ENCODE peak calls at places on chromosomes 4 and X, in four cellular contexts. One of them, this sample, is unnamed.
A peak's percentile ranks its signal among the peaks of the same experiment; 100 is the strongest.

GRCh38 chr4:74623041-74623440 is 171.3 kb downstream of the BTC start:
- DNase-seq in lung: no peak
- DNase-seq in non-pigmented ciliary epithelial cell: no peak
- DNase-seq in foreskin fibroblast: no peak
- DNase-seq in this sample: no peak

GRCh38 chr4:38468491-38468890 is 195.5 kb upstream of the KLF3 start:
- DNase-seq in lung: no peak
- DNase-seq in non-pigmented ciliary epithelial cell: no peak
- DNase-seq in foreskin fibroblast: no peak
- DNase-seq in this sample: no peak

GRCh38 chr4:134787315-134787714 is 585.7 kb upstream of the PABPC4L start:
- DNase-seq in non-pigmented ciliary epithelial cell: peak; percentile 11
- DNase-seq in foreskin fibroblast: no peak
- DNase-seq in lung: no peak
- DNase-seq in this sample: no peak

GRCh38 chr4:52560844-52561280 is 98.2 kb downstream of the USP46 start:
- DNase-seq in non-pigmented ciliary epithelial cell: peak; percentile 77
- DNase-seq in foreskin fibroblast: no peak
- DNase-seq in lung: no peak
- DNase-seq in this sample: no peak

GRCh38 chr4:176443646-176444409 is 124.1 kb downstream of the SPCS3 start:
- DNase-seq in lung: no peak
- DNase-seq in foreskin fibroblast: no peak
- DNase-seq in non-pigmented ciliary epithelial cell: no peak
- DNase-seq in this sample: no peak

GRCh38 chr4:123785515-123785914 is 388.9 kb downstream of the SPRY1 start:
- DNase-seq in foreskin fibroblast: peak; percentile 95
- DNase-seq in lung: peak; percentile 42
- DNase-seq in non-pigmented ciliary epithelial cell: peak; percentile 56
- DNase-seq in this sample: no peak

GRCh38 chr4:128355301-128355700 is 67.7 kb upstream of the PGRMC2 start:
- DNase-seq in foreskin fibroblast: no peak
- DNase-seq in lung: no peak
- DNase-seq in non-pigmented ciliary epithelial cell: no peak
- DNase-seq in this sample: no peak

GRCh38 chrX:15929231-15929630 is 74.6 kb upstream of the AP1S2 start:
- DNase-seq in non-pigmented ciliary epithelial cell: no peak
- DNase-seq in foreskin fibroblast: no peak
- DNase-seq in lung: no peak
- DNase-seq in this sample: no peak

GRCh38 chrX:51459125-51459524 is 37.3 kb downstream of the NUDT11 start:
- DNase-seq in foreskin fibroblast: peak; percentile 4
- DNase-seq in lung: no peak
- DNase-seq in non-pigmented ciliary epithelial cell: no peak
- DNase-seq in this sample: no peak

GRCh38 chr4:95265814-95266740 is 282.7 kb downstream of the UNC5C start:
- DNase-seq in non-pigmented ciliary epithelial cell: no peak
- DNase-seq in foreskin fibroblast: no peak
- DNase-seq in lung: no peak
- DNase-seq in this sample: no peak

GRCh38 chr4:159070742-159071141 is 32.1 kb upstream of the RAPGEF2 start:
- DNase-seq in lung: no peak
- DNase-seq in non-pigmented ciliary epithelial cell: peak; percentile 62
- DNase-seq in foreskin fibroblast: peak; percentile 93
- DNase-seq in this sample: no peak

GRCh38 chr4:47510506-47511143 is 25.6 kb downstream of the ATP10D start:
- DNase-seq in non-pigmented ciliary epithelial cell: no peak
- DNase-seq in foreskin fibroblast: no peak
- DNase-seq in lung: no peak
- DNase-seq in this sample: no peak

GRCh38 chr4:142961866-142962265 is 115.8 kb upstream of the INPP4B start:
- DNase-seq in non-pigmented ciliary epithelial cell: no peak
- DNase-seq in lung: no peak
- DNase-seq in foreskin fibroblast: no peak
- DNase-seq in this sample: no peak

GRCh38 chrX:124502144-124502543 is 155.8 kb downstream of the SH2D1A start:
- DNase-seq in foreskin fibroblast: no peak
- DNase-seq in non-pigmented ciliary epithelial cell: no peak
- DNase-seq in lung: no peak
- DNase-seq in this sample: no peak

GRCh38 chr4:68342139-68342538 is 7.8 kb downstream of the YTHDC1 start:
- DNase-seq in lung: no peak
- DNase-seq in foreskin fibroblast: peak; percentile 29
- DNase-seq in non-pigmented ciliary epithelial cell: peak; percentile 43
- DNase-seq in this sample: no peak

GRCh38 chr4:80361329-80361900 is 25.9 kb downstream of the CFAP299 start:
- DNase-seq in foreskin fibroblast: no peak
- DNase-seq in non-pigmented ciliary epithelial cell: no peak
- DNase-seq in lung: no peak
- DNase-seq in this sample: no peak

GRCh38 chr4:76836860-76837564 is 60.9 kb downstream of the SOWAHB start:
- DNase-seq in foreskin fibroblast: no peak
- DNase-seq in non-pigmented ciliary epithelial cell: no peak
- DNase-seq in lung: no peak
- DNase-seq in this sample: no peak

GRCh38 chr4:126958482-126958881 is 674.3 kb upstream of the INTU start:
- DNase-seq in lung: no peak
- DNase-seq in foreskin fibroblast: no peak
- DNase-seq in non-pigmented ciliary epithelial cell: no peak
- DNase-seq in this sample: no peak

GRCh38 chrX:17608898-17609297 is 128.4 kb upstream of the SCML1 start:
- DNase-seq in foreskin fibroblast: no peak
- DNase-seq in lung: no peak
- DNase-seq in non-pigmented ciliary epithelial cell: no peak
- DNase-seq in this sample: peak; percentile 32

GRCh38 chr4:3744901-3745300 is 21.3 kb upstream of the ADRA2C start:
- DNase-seq in non-pigmented ciliary epithelial cell: no peak
- DNase-seq in foreskin fibroblast: no peak
- DNase-seq in lung: no peak
- DNase-seq in this sample: no peak

GRCh38 chr4:153212755-153213154 is 8.5 kb downstream of the TRIM2 start:
- DNase-seq in non-pigmented ciliary epithelial cell: no peak
- DNase-seq in lung: no peak
- DNase-seq in foreskin fibroblast: peak; percentile 23
- DNase-seq in this sample: no peak

GRCh38 chr4:81436096-81436495 is 35.6 kb downstream of the RASGEF1B start:
- DNase-seq in lung: no peak
- DNase-seq in non-pigmented ciliary epithelial cell: no peak
- DNase-seq in foreskin fibroblast: no peak
- DNase-seq in this sample: no peak

GRCh38 chr4:20378181-20378580 is 126.5 kb downstream of the SLIT2 start:
- DNase-seq in lung: no peak
- DNase-seq in non-pigmented ciliary epithelial cell: no peak
- DNase-seq in foreskin fibroblast: no peak
- DNase-seq in this sample: no peak

GRCh38 chrX:77441479-77441878 is 5.7 kb upstream of the FGF16 start:
- DNase-seq in non-pigmented ciliary epithelial cell: no peak
- DNase-seq in lung: no peak
- DNase-seq in foreskin fibroblast: no peak
- DNase-seq in this sample: no peak

GRCh38 chr4:31089815-31090214 is 369.6 kb downstream of the PCDH7 start:
- DNase-seq in lung: peak; percentile 86
- DNase-seq in foreskin fibroblast: no peak
- DNase-seq in non-pigmented ciliary epithelial cell: peak; percentile 46
- DNase-seq in this sample: peak; percentile 63

GRCh38 chr4:82510216-82510615 is 51.6 kb downstream of the TMEM150C start:
- DNase-seq in non-pigmented ciliary epithelial cell: no peak
- DNase-seq in lung: no peak
- DNase-seq in foreskin fibroblast: no peak
- DNase-seq in this sample: no peak

GRCh38 chrX:70386240-70386639 is 36.9 kb upstream of the GDPD2 start:
- DNase-seq in foreskin fibroblast: no peak
- DNase-seq in lung: no peak
- DNase-seq in non-pigmented ciliary epithelial cell: no peak
- DNase-seq in this sample: no peak

This sample was measured in NCI-H1930.